ENCODE peak calls at places on chromosomes 12 and 14, in ten cellular contexts. O is CD4-positive, CD25-positive, alpha-beta regulatory T cell; N is A549; F is pancreas; G is thyroid gland; D is mammary epithelial cell; E is right cardiac atrium; H is IMR-90; C is fibroblast of lung; W is OCI-LY7. X is an unnamed sample.

GRCh38 chr14:37195327-37195726 is 2.4 kb upstream of the MIPOL1 start:
- DNase-seq in O (no peak), N (no peak), F (no peak), G (no peak), D (peak; percentile 60), E (no peak), H (peak; percentile 87), C (peak; percentile 74), W (no peak), X (no peak)

GRCh38 chr12:54603173-54603814 is 14.8 kb upstream of the PPP1R1A start:
- DNase-seq in O (peak; percentile 38), N (peak; percentile 84), F (peak; percentile 72), G (peak; percentile 72), D (peak; percentile 60), E (no peak), H (peak; percentile 65), C (peak; percentile 61), W (peak; percentile 80), X (peak; percentile 82)

GRCh38 chr12:15540025-15540424 is 217.7 kb downstream of the PTPRO start:
- DNase-seq in O (no peak), N (no peak), F (no peak), G (no peak), D (no peak), E (no peak), H (peak; percentile 58), C (no peak), W (no peak), X (no peak)

GRCh38 chr14:55607386-55607785 is 27.4 kb downstream of the KTN1 start:
- DNase-seq in O (no peak), N (no peak), F (no peak), G (no peak), D (no peak), E (no peak), H (no peak), C (no peak), W (no peak), X (no peak)

GRCh38 chr14:102557434-102558226 is 34.8 kb upstream of the RCOR1 start:
- DNase-seq in O (no peak), N (no peak), F (no peak), G (no peak), D (peak; percentile 78), E (no peak), H (no peak), C (no peak), W (no peak), X (no peak)

GRCh38 chr12:3328081-3328480 is 162.9 kb upstream of the PRMT8 start:
- DNase-seq in O (no peak), N (no peak), F (no peak), G (no peak), D (no peak), E (no peak), H (no peak), C (no peak), W (no peak), X (no peak)

GRCh38 chr12:67759829-67760228 is 111.3 kb downstream of the DYRK2 start:
- DNase-seq in O (no peak), N (no peak), F (peak; percentile 30), G (no peak), D (no peak), E (no peak), H (no peak), C (no peak), W (no peak), X (no peak)

GRCh38 chr12:93415723-93416464 is 25.9 kb downstream of the UBE2N start:
- DNase-seq in O (no peak), N (no peak), F (no peak), G (no peak), D (no peak), E (no peak), H (peak; percentile 77), C (peak; percentile 84), W (no peak), X (no peak)

GRCh38 chr12:77152623-77153193 is 87.3 kb upstream of the E2F7 start:
- DNase-seq in O (no peak), N (peak; percentile 31), F (no peak), G (no peak), D (peak; percentile 19), E (no peak), H (peak; percentile 56), C (peak; percentile 57), W (no peak), X (no peak)

GRCh38 chr12:96208346-96208745 is 14.2 kb downstream of the ELK3 start:
- DNase-seq in O (no peak), N (no peak), F (no peak), G (no peak), D (peak; percentile 74), E (no peak), H (peak; percentile 86), C (peak; percentile 85), W (no peak), X (no peak)

GRCh38 chr12:89134213-89134770 is 218.0 kb downstream of the DUSP6 start:
- DNase-seq in O (no peak), N (no peak), F (no peak), G (no peak), D (no peak), E (no peak), H (no peak), C (no peak), W (no peak), X (no peak)

GRCh38 chr14:22400590-22401259 is 188.3 kb downstream of the DAD1 start:
- DNase-seq in O (no peak), N (no peak), F (no peak), G (no peak), D (no peak), E (no peak), H (no peak), C (peak; percentile 32), W (no peak), X (no peak)

GRCh38 chr14:53217283-53217994 is 64.3 kb upstream of the DDHD1 start:
- DNase-seq in O (peak; percentile 61), N (peak; percentile 88), F (peak; percentile 80), G (peak; percentile 87), D (peak; percentile 60), E (peak; percentile 91), H (peak; percentile 33), C (peak; percentile 71), W (peak; percentile 85), X (peak; percentile 90)

GRCh38 chr12:8948711-8949524 is 527 bp downstream of the M6PR start:
- DNase-seq in O (no peak), N (peak; percentile 16), F (no peak), G (no peak), D (peak; percentile 35), E (no peak), H (peak; percentile 40), C (peak; percentile 23), W (peak; percentile 48), X (peak; percentile 40)

DNA sequence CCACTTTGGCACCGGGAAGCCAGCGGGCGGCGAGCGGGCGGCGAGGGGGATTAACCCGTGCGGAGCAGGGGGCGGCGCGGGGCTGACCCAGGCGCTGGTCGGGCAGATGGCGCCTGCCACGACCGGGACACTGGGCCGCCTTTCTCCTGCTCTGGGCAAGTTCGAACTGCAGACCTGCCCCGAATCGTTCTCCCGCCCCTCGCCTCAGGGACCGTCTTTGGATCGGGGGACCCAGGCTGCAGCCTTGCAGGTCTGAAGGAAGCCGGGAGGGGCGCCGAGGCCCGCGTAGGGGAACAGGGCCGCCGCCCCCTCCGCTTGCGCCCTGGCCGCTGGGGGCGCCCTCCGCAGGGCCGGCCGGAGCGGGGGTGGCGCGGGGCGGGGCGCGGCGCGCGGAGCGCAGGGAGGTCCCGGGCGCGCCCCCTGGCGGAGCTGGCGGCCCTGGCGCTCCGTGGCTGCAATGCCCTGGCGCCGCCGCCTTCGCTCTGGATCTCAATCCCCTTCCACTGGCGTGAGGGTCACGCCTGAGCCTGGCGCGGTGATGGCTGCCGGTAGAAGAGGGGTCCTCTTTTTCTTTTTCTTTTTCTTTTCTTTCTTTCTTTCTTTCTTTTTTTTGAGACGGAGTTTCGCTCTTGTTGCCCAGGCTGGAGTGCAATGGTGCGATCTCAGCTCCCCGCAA is 447 bp upstream of the LTBP2 start:
- DNase-seq in O (peak; percentile 77), N (peak; percentile 78), F (peak; percentile 81), G (peak; percentile 86), D (peak; percentile 68), E (peak; percentile 93), H (peak; percentile 72), C (peak; percentile 74), W (peak; percentile 86), X (peak; percentile 84)
- H3K27ac ChIP-seq in O (no peak overlapping the region), N (peak overlapping the region; percentile 91), F (no peak overlapping the region), G (peak overlapping the region; percentile 80), D (no peak overlapping the region), E (no peak overlapping the region), H (peak overlapping the region; percentile 95), C (peak overlapping the region; percentile 79), W (no peak overlapping the region), X (no peak overlapping the region)

GRCh38 chr14:95664046-95664445 is 22.2 kb upstream of the TCL1B start:
- DNase-seq in O (no peak), N (no peak), F (peak; percentile 41), G (peak; percentile 13), D (no peak), E (no peak), H (no peak), C (no peak), W (no peak), X (peak; percentile 28)
- H3K4me1 ChIP-seq in O (no peaks in the 10 kb centered on the region), N (no peaks in the 10 kb centered on the region), F (peaks cover 13% of the 10 kb centered on the region), G (no peaks in the 10 kb centered on the region), D (no peaks in the 10 kb centered on the region), E (peaks cover 3% of the 10 kb centered on the region), H (no peaks in the 10 kb centered on the region), C (no peaks in the 10 kb centered on the region), W (peaks cover 99% of the 10 kb centered on the region), X (no peaks in the 10 kb centered on the region)

GRCh38 chr12:130944878-130945277 is 8.8 kb upstream of the ADGRD1 start:
- DNase-seq in O (no peak), N (no peak), F (no peak), G (no peak), D (no peak), E (no peak), H (no peak), C (no peak), W (no peak), X (no peak)

GRCh38 chr12:130947028-130947427 is 6.7 kb upstream of the ADGRD1 start:
- DNase-seq in O (no peak), N (no peak), F (no peak), G (no peak), D (no peak), E (no peak), H (no peak), C (no peak), W (no peak), X (no peak)

GRCh38 chr12:130948751-130949150 is 5.0 kb upstream of the ADGRD1 start:
- DNase-seq in O (no peak), N (no peak), F (no peak), G (no peak), D (no peak), E (no peak), H (no peak), C (no peak), W (no peak), X (no peak)

GRCh38 chr12:130948136-130948535 is 5.6 kb upstream of the ADGRD1 start:
- DNase-seq in O (no peak), N (no peak), F (peak; percentile 52), G (no peak), D (no peak), E (no peak), H (no peak), C (no peak), W (no peak), X (no peak)

GRCh38 chr12:130945793-130946492 is 7.8 kb upstream of the ADGRD1 start:
- DNase-seq in O (no peak), N (no peak), F (no peak), G (peak; percentile 11), D (no peak), E (no peak), H (no peak), C (no peak), W (no peak), X (peak; percentile 47)
- H3K27ac ChIP-seq in O (no peak overlapping the region), N (no peak overlapping the region), F (no peak overlapping the region), G (no peak overlapping the region), D (no peak overlapping the region), E (peak overlapping the region; percentile 70), H (no peak overlapping the region), C (no peak overlapping the region), W (no peak overlapping the region), X (no peak overlapping the region)

GRCh38 chr14:71473843-71474242 is 458.4 kb upstream of the RGS6 start:
- DNase-seq in O (no peak), N (no peak), F (no peak), G (no peak), D (peak; percentile 35), E (no peak), H (no peak), C (no peak), W (no peak), X (no peak)
- H3K4me1 ChIP-seq in O (peaks cover 4% of the 10 kb centered on the region), N (no peaks in the 10 kb centered on the region), F (no peaks in the 10 kb centered on the region), G (no peaks in the 10 kb centered on the region), D (peaks cover 15% of the 10 kb centered on the region), E (no peaks in the 10 kb centered on the region), H (peaks cover 9% of the 10 kb centered on the region), C (peaks cover 4% of the 10 kb centered on the region), W (peaks cover 5% of the 10 kb centered on the region), X (peaks cover 5% of the 10 kb centered on the region)

X was measured in testis.